ENCODE peak calls at places on chromosomes 5 and 9, in seven cellular contexts. X is mesothelial cell of epicardium; T is T follicular helper cell; O is stimulated activated CD4-positive, alpha-beta T cell treated with anti-CD3 and anti-CD28 coated beads, Interleukin-15, amount 100 ng/mL, for 1 hour; K is HEK293T; H is MCF 10A; P is OCI-M1. F is an unnamed sample.

GRCh38 chr9:124122813-124123462 is 111.4 kb downstream of the LHX2 start:
- DNase-seq in K (no peak), P (no peak), H (no peak), T (no peak), O (no peak), X (no peak), F (no peak)

GRCh38 chr9:79104216-79104615 is 467.5 kb upstream of the TLE4 start:
- DNase-seq in P (no peak), X (no peak), H (no peak), T (no peak), O (no peak), K (no peak), F (no peak)

GRCh38 chr5:68279960-68280359 is 64.4 kb downstream of the PIK3R1 start:
- DNase-seq in X (no peak), K (no peak), H (no peak), T (peak), P (no peak), O (no peak), F (no peak)

GRCh38 chr9:131045300-131046092 is 36.5 kb downstream of the LAMC3 start:
- DNase-seq in H (no peak), X (no peak), K (no peak), O (no peak), T (no peak), P (no peak), F (no peak)

GRCh38 chr5:81971086-81971693 is 633 bp upstream of the ATG10 start:
- DNase-seq in X (no peak), K (no peak), H (peak), T (no peak), O (no peak), P (peak), F (peak)

GRCh38 chr5:132405646-132406045 is 36.1 kb downstream of the SLC22A5 start:
- DNase-seq in T (no peak), O (no peak), H (no peak), X (no peak), K (no peak), P (peak), F (no peak)

GRCh38 chr5:68246802-68247201 is 31.2 kb downstream of the PIK3R1 start:
- DNase-seq in K (no peak), H (no peak), O (no peak), P (no peak), T (no peak), X (no peak), F (peak)

GRCh38 chr9:34986541-34987047 is 3.0 kb upstream of the DNAJB5 start:
- DNase-seq in X (no peak), H (no peak), K (no peak), O (no peak), P (no peak), T (peak), F (peak)

GRCh38 chr5:37738057-37738691 is 101.7 kb downstream of the GDNF start:
- DNase-seq in O (no peak), H (peak), X (no peak), K (no peak), T (no peak), P (peak), F (no peak)

GRCh38 chr5:137679195-137679594 is 56.7 kb downstream of the KLHL3 start:
- DNase-seq in X (no peak), K (no peak), O (no peak), H (no peak), T (no peak), P (no peak), F (no peak)